ENCODE peak calls at places on chromosomes 13 and 19, in nine cellular contexts. One of them, this sample, is unnamed.

GRCh38 chr13:46523972-46524737 is 28.8 kb upstream of the LRCH1 start:
- DNase-seq in mammary epithelial cell: no peak
- DNase-seq in left ventricle myocardium inferior: no peak
- DNase-seq in upper lobe of right lung: no peak
- DNase-seq in astrocyte of the spinal cord: no peak
- DNase-seq in IMR-90: no peak
- DNase-seq in dorsolateral prefrontal cortex: no peak
- DNase-seq in lower lobe of right lung: no peak
- DNase-seq in keratinocyte: no peak
- DNase-seq in this sample: no peak

GRCh38 chr13:93771782-93772181 is 545.2 kb downstream of the GPC6 start:
- DNase-seq in IMR-90: peak; percentile 31
- DNase-seq in keratinocyte: no peak
- DNase-seq in left ventricle myocardium inferior: no peak
- DNase-seq in mammary epithelial cell: no peak
- DNase-seq in lower lobe of right lung: no peak
- DNase-seq in astrocyte of the spinal cord: no peak
- DNase-seq in upper lobe of right lung: no peak
- DNase-seq in dorsolateral prefrontal cortex: no peak
- DNase-seq in this sample: no peak

GRCh38 chr13:40102854-40103253 is 447.4 kb downstream of the COG6 start:
- DNase-seq in left ventricle myocardium inferior: no peak
- DNase-seq in dorsolateral prefrontal cortex: no peak
- DNase-seq in lower lobe of right lung: no peak
- DNase-seq in upper lobe of right lung: no peak
- DNase-seq in astrocyte of the spinal cord: peak; percentile 65
- DNase-seq in mammary epithelial cell: peak; percentile 97
- DNase-seq in IMR-90: peak; percentile 65
- DNase-seq in keratinocyte: peak; percentile 55
- DNase-seq in this sample: no peak

GRCh38 chr13:110307697-110308376 is 753 bp downstream of the COL4A2 start:
- DNase-seq in lower lobe of right lung: no peak
- DNase-seq in upper lobe of right lung: no peak
- DNase-seq in dorsolateral prefrontal cortex: no peak
- DNase-seq in mammary epithelial cell: peak; percentile 62
- DNase-seq in left ventricle myocardium inferior: no peak
- DNase-seq in IMR-90: peak; percentile 59
- DNase-seq in keratinocyte: no peak
- DNase-seq in astrocyte of the spinal cord: no peak
- DNase-seq in this sample: no peak

GRCh38 chr13:80173224-80173623 is 167.7 kb downstream of the SPRY2 start:
- DNase-seq in left ventricle myocardium inferior: no peak
- DNase-seq in dorsolateral prefrontal cortex: no peak
- DNase-seq in keratinocyte: no peak
- DNase-seq in upper lobe of right lung: no peak
- DNase-seq in astrocyte of the spinal cord: no peak
- DNase-seq in IMR-90: no peak
- DNase-seq in lower lobe of right lung: no peak
- DNase-seq in mammary epithelial cell: no peak
- DNase-seq in this sample: no peak

GRCh38 chr13:30431269-30431950 is 9.1 kb downstream of the UBE2L5 start:
- DNase-seq in keratinocyte: no peak
- DNase-seq in dorsolateral prefrontal cortex: no peak
- DNase-seq in IMR-90: peak; percentile 8
- DNase-seq in lower lobe of right lung: no peak
- DNase-seq in astrocyte of the spinal cord: peak; percentile 22
- DNase-seq in left ventricle myocardium inferior: no peak
- DNase-seq in upper lobe of right lung: no peak
- DNase-seq in mammary epithelial cell: peak; percentile 86
- DNase-seq in this sample: no peak

GRCh38 chr19:35211545-35212230 is 16.9 kb downstream of the FAM187B start:
- DNase-seq in lower lobe of right lung: peak; percentile 70
- DNase-seq in keratinocyte: no peak
- DNase-seq in mammary epithelial cell: no peak
- DNase-seq in dorsolateral prefrontal cortex: no peak
- DNase-seq in upper lobe of right lung: peak; percentile 78
- DNase-seq in astrocyte of the spinal cord: no peak
- DNase-seq in IMR-90: no peak
- DNase-seq in left ventricle myocardium inferior: peak; percentile 33
- DNase-seq in this sample: no peak

GRCh38 chr13:76454991-76455390 is 431.2 kb downstream of the KCTD12 start:
- DNase-seq in mammary epithelial cell: no peak
- DNase-seq in upper lobe of right lung: no peak
- DNase-seq in IMR-90: peak; percentile 13
- DNase-seq in astrocyte of the spinal cord: no peak
- DNase-seq in left ventricle myocardium inferior: no peak
- DNase-seq in lower lobe of right lung: no peak
- DNase-seq in dorsolateral prefrontal cortex: no peak
- DNase-seq in keratinocyte: no peak
- DNase-seq in this sample: no peak

GRCh38 chr19:18349524-18350128 is 9.2 kb downstream of the PGPEP1 start:
- DNase-seq in left ventricle myocardium inferior: no peak
- DNase-seq in dorsolateral prefrontal cortex: peak; percentile 34
- DNase-seq in lower lobe of right lung: peak; percentile 71
- DNase-seq in keratinocyte: no peak
- DNase-seq in upper lobe of right lung: peak; percentile 80
- DNase-seq in astrocyte of the spinal cord: peak; percentile 53
- DNase-seq in IMR-90: peak; percentile 65
- DNase-seq in mammary epithelial cell: peak; percentile 39
- DNase-seq in this sample: peak; percentile 77

GRCh38 chr19:49071860-49072547 is 495 bp downstream of the KCNA7 start:
- DNase-seq in lower lobe of right lung: no peak
- DNase-seq in astrocyte of the spinal cord: no peak
- DNase-seq in keratinocyte: no peak
- DNase-seq in IMR-90: no peak
- DNase-seq in left ventricle myocardium inferior: no peak
- DNase-seq in upper lobe of right lung: peak; percentile 71
- DNase-seq in mammary epithelial cell: no peak
- DNase-seq in dorsolateral prefrontal cortex: no peak
- DNase-seq in this sample: no peak

GRCh38 chr19:5934779-5935472 is 20.9 kb downstream of the CAPS start:
- DNase-seq in lower lobe of right lung: no peak
- DNase-seq in left ventricle myocardium inferior: peak; percentile 40
- DNase-seq in mammary epithelial cell: no peak
- DNase-seq in keratinocyte: no peak
- DNase-seq in dorsolateral prefrontal cortex: no peak
- DNase-seq in IMR-90: peak; percentile 90
- DNase-seq in upper lobe of right lung: no peak
- DNase-seq in astrocyte of the spinal cord: peak; percentile 50
- DNase-seq in this sample: no peak

GRCh38 chr13:99992376-99992775 is 10.8 kb downstream of the ZIC2 start:
- DNase-seq in mammary epithelial cell: no peak
- DNase-seq in astrocyte of the spinal cord: peak; percentile 73
- DNase-seq in dorsolateral prefrontal cortex: no peak
- DNase-seq in keratinocyte: no peak
- DNase-seq in left ventricle myocardium inferior: no peak
- DNase-seq in IMR-90: no peak
- DNase-seq in lower lobe of right lung: no peak
- DNase-seq in upper lobe of right lung: no peak
- DNase-seq in this sample: no peak

GRCh38 chr13:108780706-108781105 is 151.3 kb downstream of the MYO16 start:
- DNase-seq in left ventricle myocardium inferior: no peak
- DNase-seq in dorsolateral prefrontal cortex: no peak
- DNase-seq in keratinocyte: no peak
- DNase-seq in lower lobe of right lung: no peak
- DNase-seq in mammary epithelial cell: no peak
- DNase-seq in upper lobe of right lung: no peak
- DNase-seq in IMR-90: no peak
- DNase-seq in astrocyte of the spinal cord: no peak
- DNase-seq in this sample: no peak

GRCh38 chr13:91406619-91407018 is 8.2 kb downstream of the GPC5 start:
- DNase-seq in left ventricle myocardium inferior: no peak
- DNase-seq in upper lobe of right lung: no peak
- DNase-seq in mammary epithelial cell: peak; percentile 21
- DNase-seq in IMR-90: peak; percentile 35
- DNase-seq in lower lobe of right lung: no peak
- DNase-seq in astrocyte of the spinal cord: peak; percentile 42
- DNase-seq in keratinocyte: no peak
- DNase-seq in dorsolateral prefrontal cortex: no peak
- DNase-seq in this sample: no peak

DNA sequence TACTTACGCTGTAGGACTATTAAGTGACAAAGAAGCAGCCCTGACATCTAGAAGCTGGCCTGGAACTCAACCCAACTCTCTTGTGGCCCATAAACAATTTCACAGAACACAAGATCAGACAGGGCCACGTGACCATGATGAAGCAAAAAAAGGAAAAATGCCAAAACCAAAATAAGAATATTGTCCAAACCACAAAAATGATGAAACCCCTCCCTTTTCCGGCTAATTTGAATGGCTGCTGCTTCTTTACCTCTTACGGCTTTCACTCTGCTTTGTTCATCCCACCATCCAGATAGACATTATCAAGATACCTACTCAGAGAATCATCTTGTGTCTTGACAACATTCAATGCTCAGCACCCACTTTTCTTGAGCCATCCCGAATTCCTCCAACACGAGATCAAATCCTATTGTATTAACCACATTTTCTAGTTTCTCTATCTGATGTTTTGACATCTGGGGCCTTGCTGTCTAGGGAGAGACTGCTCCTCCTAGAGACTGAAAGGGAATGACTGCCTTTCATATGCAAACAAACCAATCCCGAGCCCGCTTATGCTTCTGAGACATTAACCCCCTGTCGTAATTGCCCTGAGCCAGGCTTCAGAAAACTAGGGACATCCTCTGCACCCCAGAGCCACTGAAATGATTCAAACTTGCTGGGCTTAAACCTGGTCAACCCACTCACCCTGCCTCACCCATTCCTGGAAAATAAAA is 186.3 kb downstream of the TDRD3 start:
- DNase-seq in keratinocyte: no peak
- DNase-seq in upper lobe of right lung: no peak
- DNase-seq in astrocyte of the spinal cord: peak; percentile 79
- DNase-seq in left ventricle myocardium inferior: no peak
- DNase-seq in dorsolateral prefrontal cortex: no peak
- DNase-seq in mammary epithelial cell: no peak
- DNase-seq in lower lobe of right lung: no peak
- DNase-seq in IMR-90: peak; percentile 16
- DNase-seq in this sample: no peak
- TF ChIP-seq CTCF in keratinocyte: no peak
- TF ChIP-seq CTCF in upper lobe of right lung: no peak
- TF ChIP-seq CTCF in astrocyte of the spinal cord: peak; percentile 37
- TF ChIP-seq CTCF in left ventricle myocardium inferior: no peak
- TF ChIP-seq CTCF in dorsolateral prefrontal cortex: no peak
- TF ChIP-seq CTCF in mammary epithelial cell: no peak
- TF ChIP-seq CTCF in lower lobe of right lung: no peak
- TF ChIP-seq CTCF in IMR-90: no peak
- TF ChIP-seq CTCF in this sample: no peak

GRCh38 chr13:62119739-62120700 is 704.4 kb upstream of the PCDH20 start:
- DNase-seq in IMR-90: peak; percentile 17
- DNase-seq in astrocyte of the spinal cord: peak; percentile 36
- DNase-seq in left ventricle myocardium inferior: no peak
- DNase-seq in upper lobe of right lung: no peak
- DNase-seq in mammary epithelial cell: no peak
- DNase-seq in keratinocyte: no peak
- DNase-seq in lower lobe of right lung: no peak
- DNase-seq in dorsolateral prefrontal cortex: no peak
- DNase-seq in this sample: no peak
- TF ChIP-seq CTCF in IMR-90: peak; percentile 42
- TF ChIP-seq CTCF in astrocyte of the spinal cord: peak; percentile 14
- TF ChIP-seq CTCF in left ventricle myocardium inferior: peak; percentile 53
- TF ChIP-seq CTCF in upper lobe of right lung: peak; percentile 41
- TF ChIP-seq CTCF in mammary epithelial cell: peak; percentile 26
- TF ChIP-seq CTCF in keratinocyte: no peak
- TF ChIP-seq CTCF in lower lobe of right lung: peak; percentile 18
- TF ChIP-seq CTCF in dorsolateral prefrontal cortex: peak; percentile 66
- TF ChIP-seq CTCF in this sample: no peak

GRCh38 chr13:33612641-33613638 is 205.0 kb upstream of the RFC3 start:
- DNase-seq in lower lobe of right lung: no peak
- DNase-seq in dorsolateral prefrontal cortex: no peak
- DNase-seq in keratinocyte: no peak
- DNase-seq in IMR-90: no peak
- DNase-seq in left ventricle myocardium inferior: no peak
- DNase-seq in astrocyte of the spinal cord: no peak
- DNase-seq in mammary epithelial cell: no peak
- DNase-seq in upper lobe of right lung: no peak
- DNase-seq in this sample: no peak

GRCh38 chr13:33615436-33615835 is 202.5 kb upstream of the RFC3 start:
- DNase-seq in upper lobe of right lung: no peak
- DNase-seq in keratinocyte: no peak
- DNase-seq in dorsolateral prefrontal cortex: no peak
- DNase-seq in IMR-90: no peak
- DNase-seq in mammary epithelial cell: no peak
- DNase-seq in left ventricle myocardium inferior: no peak
- DNase-seq in astrocyte of the spinal cord: no peak
- DNase-seq in lower lobe of right lung: no peak
- DNase-seq in this sample: no peak

GRCh38 chr13:33606692-33607091 is 211.3 kb upstream of the RFC3 start:
- DNase-seq in astrocyte of the spinal cord: peak; percentile 12
- DNase-seq in dorsolateral prefrontal cortex: peak; percentile 31
- DNase-seq in keratinocyte: no peak
- DNase-seq in mammary epithelial cell: no peak
- DNase-seq in left ventricle myocardium inferior: no peak
- DNase-seq in upper lobe of right lung: no peak
- DNase-seq in IMR-90: no peak
- DNase-seq in lower lobe of right lung: no peak
- DNase-seq in this sample: no peak

GRCh38 chr13:33610471-33611015 is 207.4 kb upstream of the RFC3 start:
- DNase-seq in IMR-90: no peak
- DNase-seq in mammary epithelial cell: no peak
- DNase-seq in lower lobe of right lung: peak; percentile 52
- DNase-seq in dorsolateral prefrontal cortex: peak; percentile 77
- DNase-seq in upper lobe of right lung: no peak
- DNase-seq in keratinocyte: no peak
- DNase-seq in left ventricle myocardium inferior: peak; percentile 78
- DNase-seq in astrocyte of the spinal cord: peak; percentile 47
- DNase-seq in this sample: peak; percentile 37

GRCh38 chr13:33611016-33611805 is 206.7 kb upstream of the RFC3 start:
- DNase-seq in upper lobe of right lung: no peak
- DNase-seq in left ventricle myocardium inferior: peak; percentile 76
- DNase-seq in lower lobe of right lung: no peak
- DNase-seq in IMR-90: peak; percentile 64
- DNase-seq in dorsolateral prefrontal cortex: peak; percentile 47
- DNase-seq in keratinocyte: no peak
- DNase-seq in mammary epithelial cell: no peak
- DNase-seq in astrocyte of the spinal cord: peak; percentile 74
- DNase-seq in this sample: no peak
- TF ChIP-seq CTCF in upper lobe of right lung: no peak
- TF ChIP-seq CTCF in left ventricle myocardium inferior: no peak
- TF ChIP-seq CTCF in lower lobe of right lung: no peak
- TF ChIP-seq CTCF in IMR-90: no peak
- TF ChIP-seq CTCF in dorsolateral prefrontal cortex: no peak
- TF ChIP-seq CTCF in keratinocyte: no peak
- TF ChIP-seq CTCF in mammary epithelial cell: no peak
- TF ChIP-seq CTCF in astrocyte of the spinal cord: no peak
- TF ChIP-seq CTCF in this sample: no peak

DNA sequence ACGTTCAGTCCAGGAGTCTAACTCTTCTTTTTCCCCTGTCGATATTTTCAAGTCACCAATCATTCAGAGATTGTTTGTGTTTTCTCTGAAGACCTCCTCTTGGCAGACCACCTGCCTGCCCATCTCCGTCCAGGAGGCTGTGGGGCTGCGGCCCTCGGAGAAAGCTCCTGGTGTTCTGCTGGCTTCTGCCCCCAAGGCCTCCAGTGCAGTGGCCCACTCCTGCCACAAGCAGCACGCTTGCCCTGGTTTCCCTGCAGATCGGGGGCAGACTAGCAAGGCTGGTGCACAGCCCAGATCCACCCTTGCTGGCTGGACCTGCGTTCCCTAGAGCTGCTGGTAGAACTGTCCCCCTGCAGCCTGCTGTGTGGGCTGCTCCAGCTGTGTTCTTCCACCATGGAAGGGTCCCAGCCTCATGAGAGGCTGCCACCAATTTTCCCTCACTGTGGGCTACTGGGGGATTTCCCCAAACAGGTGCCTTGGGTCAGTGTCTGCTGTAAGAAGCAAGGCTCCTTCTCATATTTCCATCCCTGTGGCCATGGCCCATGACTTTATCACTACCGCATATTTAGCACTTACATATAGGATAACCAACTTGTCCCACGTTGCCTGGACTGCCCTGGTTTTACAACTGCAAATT is 43.6 kb upstream of the SERP2 start:
- DNase-seq in IMR-90: no peak
- DNase-seq in upper lobe of right lung: no peak
- DNase-seq in dorsolateral prefrontal cortex: no peak
- DNase-seq in left ventricle myocardium inferior: no peak
- DNase-seq in mammary epithelial cell: no peak
- DNase-seq in astrocyte of the spinal cord: no peak
- DNase-seq in keratinocyte: no peak
- DNase-seq in lower lobe of right lung: no peak
- DNase-seq in this sample: no peak
- TF ChIP-seq CTCF in IMR-90: no peak
- TF ChIP-seq CTCF in upper lobe of right lung: no peak
- TF ChIP-seq CTCF in dorsolateral prefrontal cortex: no peak
- TF ChIP-seq CTCF in left ventricle myocardium inferior: no peak
- TF ChIP-seq CTCF in mammary epithelial cell: no peak
- TF ChIP-seq CTCF in astrocyte of the spinal cord: no peak
- TF ChIP-seq CTCF in keratinocyte: no peak
- TF ChIP-seq CTCF in lower lobe of right lung: no peak
- TF ChIP-seq CTCF in this sample: no peak

This sample was measured in Peyer's patch.